ENCODE peak calls at places on chromosome 21, in six cellular contexts. N, Z, J, E, U and R are unnamed samples.

GRCh38 chr21:33024278-33025103 is 1.2 kb upstream of the OLIG2 start:
- DNase-seq in N (no peak), Z (no peak), J (no peak), E (no peak), U (no peak), R (no peak)

GRCh38 chr21:14058566-14058965 is 152.2 kb downstream of the LIPI start:
- DNase-seq in N (no peak), Z (no peak), J (no peak), E (no peak), U (no peak), R (no peak)

GRCh38 chr21:35217504-35218060 is 168.5 kb upstream of the RUNX1 start:
- DNase-seq in N (no peak), Z (no peak), J (no peak), E (no peak), U (no peak), R (peak; percentile 98)

GRCh38 chr21:35593000-35593502 is 467.3 kb downstream of the SETD4 start:
- DNase-seq in N (no peak), Z (no peak), J (no peak), E (no peak), U (no peak), R (no peak)

GRCh38 chr21:25689226-25689625 is 45.5 kb downstream of the ATP5PF start:
- DNase-seq in N (no peak), Z (no peak), J (no peak), E (no peak), U (no peak), R (no peak)

GRCh38 chr21:29130234-29130993 is at the start of gene MAP3K7CL:
- DNase-seq in N (peak; percentile 82), Z (peak; percentile 19), J (no peak), E (peak; percentile 22), U (peak; percentile 87), R (peak; percentile 72)

GRCh38 chr21:31370893-31371652 is 27.0 kb upstream of the TIAM1 start:
- DNase-seq in N (no peak), Z (no peak), J (no peak), E (no peak), U (no peak), R (no peak)

GRCh38 chr21:14589855-14590563 is 43.9 kb upstream of the SAMSN1 start:
- DNase-seq in N (no peak), Z (no peak), J (no peak), E (no peak), U (no peak), R (no peak)

GRCh38 chr21:15164678-15165303 is 100.0 kb upstream of the NRIP1 start:
- DNase-seq in N (no peak), Z (no peak), J (no peak), E (peak; percentile 18), U (no peak), R (peak; percentile 56)

GRCh38 chr21:42021751-42022430 is 11.7 kb upstream of the ZBTB21 start:
- DNase-seq in N (peak; percentile 48), Z (no peak), J (no peak), E (no peak), U (no peak), R (no peak)

GRCh38 chr21:28063241-28063640 is 929.4 kb downstream of the LTN1 start:
- DNase-seq in N (no peak), Z (no peak), J (no peak), E (no peak), U (no peak), R (no peak)

GRCh38 chr21:28068455-28069358 is 924.0 kb downstream of the LTN1 start:
- DNase-seq in N (no peak), Z (no peak), J (no peak), E (no peak), U (no peak), R (no peak)

GRCh38 chr21:28069446-28069845 is 923.2 kb downstream of the LTN1 start:
- DNase-seq in N (no peak), Z (no peak), J (no peak), E (no peak), U (no peak), R (no peak)

GRCh38 chr21:28067015-28067414 is 925.7 kb downstream of the LTN1 start:
- DNase-seq in N (no peak), Z (no peak), J (no peak), E (no peak), U (no peak), R (no peak)

GRCh38 chr21:28066051-28066450 is 926.6 kb downstream of the LTN1 start:
- DNase-seq in N (no peak), Z (no peak), J (no peak), E (no peak), U (no peak), R (no peak)
- H3K9me3 ChIP-seq in N (no peaks in the 10 kb centered on the region), Z (no peaks in the 10 kb centered on the region), J (no peaks in the 10 kb centered on the region), E (no peaks in the 10 kb centered on the region), U (no peaks in the 10 kb centered on the region), R (no peaks in the 10 kb centered on the region)

GRCh38 chr21:44260791-44261190 is 906 bp downstream of the DNMT3L start:
- DNase-seq in N (no peak), Z (no peak), J (no peak), E (no peak), U (no peak), R (no peak)
- H3K9me3 ChIP-seq in N (no peaks in the 10 kb centered on the region), Z (no peaks in the 10 kb centered on the region), J (no peaks in the 10 kb centered on the region), E (no peaks in the 10 kb centered on the region), U (peaks cover 6% of the 10 kb centered on the region), R (no peaks in the 10 kb centered on the region)

DNA sequence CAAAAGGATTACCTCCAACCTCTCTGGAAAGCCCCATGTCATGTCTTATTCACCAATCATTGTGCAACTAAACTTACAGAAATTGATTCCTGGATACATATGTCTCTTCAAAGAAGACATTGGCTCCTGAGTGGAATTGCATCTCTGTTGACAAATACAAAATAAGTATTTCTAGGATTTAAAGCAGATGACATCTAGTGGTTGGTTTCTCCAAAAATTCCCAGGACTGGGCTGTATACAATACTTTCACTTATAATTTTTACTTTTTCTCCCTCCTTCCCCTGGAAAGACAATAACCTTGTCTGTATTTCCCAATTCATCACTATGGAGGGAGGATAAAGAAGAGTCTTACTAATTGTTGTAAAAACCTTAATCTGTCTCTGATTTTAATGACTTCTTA is 1347.4 kb downstream of the NCAM2 start:
- DNase-seq in N (no peak), Z (no peak), J (no peak), E (no peak), U (no peak), R (no peak)
- H3K9me3 ChIP-seq in N (no peaks in the 10 kb centered on the region), Z (no peaks in the 10 kb centered on the region), J (no peaks in the 10 kb centered on the region), E (no peaks in the 10 kb centered on the region), U (no peaks in the 10 kb centered on the region), R (no peaks in the 10 kb centered on the region)

GRCh38 chr21:39664586-39664985 is 51.8 kb downstream of the B3GALT5 start:
- DNase-seq in N (no peak), Z (no peak), J (no peak), E (no peak), U (no peak), R (no peak)
- H3K9me3 ChIP-seq in N (no peaks in the 10 kb centered on the region), Z (no peaks in the 10 kb centered on the region), J (no peaks in the 10 kb centered on the region), E (no peaks in the 10 kb centered on the region), U (no peaks in the 10 kb centered on the region), R (no peaks in the 10 kb centered on the region)

GRCh38 chr21:37383066-37383465 is 16.5 kb downstream of the DYRK1A start:
- DNase-seq in N (no peak), Z (no peak), J (no peak), E (no peak), U (no peak), R (no peak)

GRCh38 chr21:37383784-37384311 is 17.3 kb downstream of the DYRK1A start:
- DNase-seq in N (no peak), Z (no peak), J (no peak), E (no peak), U (no peak), R (no peak)

GRCh38 chr21:37384416-37384815 is 17.8 kb downstream of the DYRK1A start:
- DNase-seq in N (no peak), Z (no peak), J (no peak), E (no peak), U (no peak), R (no peak)

GRCh38 chr21:37386151-37386550 is 19.6 kb downstream of the DYRK1A start:
- DNase-seq in N (no peak), Z (no peak), J (no peak), E (no peak), U (no peak), R (no peak)

DNA sequence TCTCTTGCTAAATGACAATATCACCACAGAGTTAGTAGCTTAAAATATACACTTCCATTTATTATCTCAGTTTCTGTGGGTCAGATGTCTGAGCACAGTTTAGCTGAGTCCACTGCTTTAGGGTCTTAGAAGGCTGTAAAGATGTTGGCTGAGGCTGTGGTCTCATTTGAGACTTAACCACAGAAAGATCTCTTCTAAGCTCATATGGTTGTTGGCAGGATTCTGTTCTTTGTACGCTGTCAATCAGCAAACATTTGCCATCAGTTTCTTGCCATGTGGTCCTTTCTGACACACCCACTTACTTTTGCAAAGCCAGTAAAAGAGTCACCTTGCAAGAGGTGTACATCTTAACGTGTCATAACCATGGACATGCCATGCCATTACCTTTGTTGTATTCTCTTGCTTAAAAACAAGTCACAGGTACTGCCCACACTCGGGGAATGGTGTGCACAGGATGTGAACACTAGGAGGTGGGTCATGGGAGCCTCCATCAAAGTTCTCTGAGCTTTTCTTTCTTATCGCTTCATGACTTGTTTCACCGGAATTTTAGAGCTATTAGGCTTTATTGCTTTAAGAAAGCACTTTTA is 18.7 kb downstream of the DYRK1A start:
- DNase-seq in N (no peak), Z (no peak), J (no peak), E (no peak), U (no peak), R (no peak)
- H3K9me3 ChIP-seq in N (no peaks in the 10 kb centered on the region), Z (no peaks in the 10 kb centered on the region), J (no peaks in the 10 kb centered on the region), E (no peaks in the 10 kb centered on the region), U (no peaks in the 10 kb centered on the region), R (peaks cover 4% of the 10 kb centered on the region)

GRCh38 chr21:9774347-9774746 is 747.0 kb upstream of the TPTE start:
- DNase-seq in N (no peak), Z (no peak), J (no peak), E (no peak), U (no peak), R (no peak)
- H3K9me3 ChIP-seq in N (no peaks in the 10 kb centered on the region), Z (no peaks in the 10 kb centered on the region), J (peaks cover 89% of the 10 kb centered on the region), E (peaks cover 24% of the 10 kb centered on the region), U (no peaks in the 10 kb centered on the region), R (peaks cover 10% of the 10 kb centered on the region)

DNA sequence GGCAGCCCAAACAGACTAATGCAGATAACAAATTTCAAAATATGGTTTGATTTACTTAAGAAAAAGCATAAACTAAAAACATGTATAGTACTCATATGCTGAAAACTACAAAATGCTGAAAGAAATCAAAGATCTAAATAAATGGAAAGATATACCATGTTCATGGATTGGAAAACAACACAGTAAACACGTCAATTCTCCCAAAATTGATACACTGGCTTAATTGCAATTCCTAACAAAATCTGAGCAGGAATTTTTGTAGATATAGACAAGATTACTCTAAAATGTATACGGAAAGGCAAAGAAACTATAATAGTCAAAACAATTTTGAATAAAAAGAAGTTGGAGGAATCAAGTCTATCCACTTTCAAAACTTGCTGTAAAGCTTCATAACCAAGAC is 21.0 kb downstream of the SLC19A1 start:
- DNase-seq in N (no peak), Z (no peak), J (no peak), E (no peak), U (no peak), R (no peak)
- H3K9me3 ChIP-seq in N (no peaks in the 10 kb centered on the region), Z (no peaks in the 10 kb centered on the region), J (peaks cover 31% of the 10 kb centered on the region), E (peaks cover 24% of the 10 kb centered on the region), U (peaks cover 47% of the 10 kb centered on the region), R (peaks cover 15% of the 10 kb centered on the region)

DNA sequence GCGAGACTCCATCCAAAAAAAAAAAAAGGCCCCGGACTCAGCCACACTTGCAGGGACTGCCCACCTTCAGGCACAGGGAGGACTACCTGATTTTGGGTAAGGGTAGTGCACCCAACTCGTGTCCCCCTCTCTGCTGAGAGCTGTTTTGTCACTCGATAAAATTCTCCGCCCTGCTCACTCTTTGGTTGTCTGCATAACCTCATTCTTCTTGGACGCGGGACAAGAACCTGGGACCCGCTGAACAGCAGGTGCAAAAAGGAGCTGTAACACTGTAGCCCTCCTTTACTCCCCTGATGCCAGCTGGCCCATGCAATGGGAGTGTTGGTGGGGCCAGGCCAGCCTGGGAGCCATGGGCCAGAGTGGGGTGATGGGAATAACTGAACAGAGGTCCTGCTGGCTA is 10.6 kb downstream of the S100B start:
- DNase-seq in N (no peak), Z (no peak), J (no peak), E (no peak), U (no peak), R (no peak)
- H3K9me3 ChIP-seq in N (no peaks in the 10 kb centered on the region), Z (no peaks in the 10 kb centered on the region), J (peaks cover 31% of the 10 kb centered on the region), E (peaks cover 3% of the 10 kb centered on the region), U (no peaks in the 10 kb centered on the region), R (peaks cover 3% of the 10 kb centered on the region)